ENCODE peak calls at places on chromosome 2, in eight cellular contexts. B, M, V, C, E, Z, Y and H are unnamed samples.
A peak's percentile ranks its signal among the peaks of the same experiment; 100 is the strongest.

GRCh38 chr2:207512356-207512755 is 17.4 kb upstream of the CREB1 start:
- DNase-seq in Y (no peak), Z (no peak), E (no peak), C (no peak), M (no peak), V (no peak), B (no peak), H (no peak)

GRCh38 chr2:240778426-240778825 is 41.6 kb downstream of the KIF1A start:
- DNase-seq in Z (peak; percentile 8), C (no peak), V (peak; percentile 53), B (no peak), Y (no peak), M (no peak), E (no peak), H (no peak)

GRCh38 chr2:120764434-120764833 is 28.8 kb downstream of the GLI2 start:
- DNase-seq in Z (no peak), E (peak; percentile 36), B (no peak), Y (no peak), C (no peak), M (no peak), V (no peak), H (no peak)

GRCh38 chr2:41313082-41313481 is 734.7 kb upstream of the PKDCC start:
- DNase-seq in V (no peak), C (no peak), Z (no peak), E (no peak), M (no peak), Y (no peak), B (no peak), H (no peak)

GRCh38 chr2:9552491-9553178 is 3.0 kb downstream of the ADAM17 start:
- DNase-seq in Z (no peak), E (no peak), V (no peak), M (no peak), C (no peak), Y (no peak), B (no peak), H (no peak)

GRCh38 chr2:4604767-4605166 is 901.4 kb downstream of the DCDC2C start:
- DNase-seq in V (no peak), Z (no peak), M (peak; percentile 2), B (no peak), C (no peak), Y (no peak), E (peak; percentile 65), H (no peak)

GRCh38 chr2:199315299-199316179 is 142.2 kb downstream of the SATB2 start:
- DNase-seq in B (peak; percentile 48), Y (no peak), C (no peak), E (peak; percentile 78), V (no peak), Z (no peak), M (peak; percentile 72), H (no peak)

GRCh38 chr2:109689973-109690372 is 75.8 kb downstream of the SOWAHC start:
- DNase-seq in B (no peak), C (no peak), E (no peak), V (no peak), Z (no peak), M (no peak), Y (no peak), H (no peak)

GRCh38 chr2:145230546-145230945 is 710.6 kb upstream of the ZEB2 start:
- DNase-seq in V (no peak), M (no peak), B (no peak), Z (no peak), C (no peak), E (no peak), Y (no peak), H (no peak)

GRCh38 chr2:110807520-110807919 is 75.1 kb downstream of the ACOXL start:
- DNase-seq in E (no peak), Y (no peak), Z (no peak), V (no peak), B (no peak), C (no peak), M (no peak), H (no peak)

GRCh38 chr2:96065381-96065930 is 30.7 kb upstream of the GPAT2 start:
- DNase-seq in C (no peak), M (no peak), E (no peak), V (peak; percentile 80), Z (no peak), Y (no peak), B (no peak), H (no peak)

GRCh38 chr2:8544168-8544785 is 137.6 kb upstream of the ID2 start:
- DNase-seq in V (peak; percentile 35), E (no peak), M (no peak), C (no peak), Z (no peak), B (no peak), Y (no peak), H (no peak)

GRCh38 chr2:142128105-142128504 is 2.7 kb downstream of the LRP1B start:
- DNase-seq in Z (no peak), V (no peak), Y (no peak), M (no peak), E (no peak), B (no peak), C (no peak), H (no peak)

GRCh38 chr2:142127248-142127647 is 3.6 kb downstream of the LRP1B start:
- DNase-seq in B (no peak), Z (no peak), Y (no peak), E (no peak), C (no peak), V (no peak), M (no peak), H (no peak)

GRCh38 chr2:142124706-142125105 is 6.1 kb downstream of the LRP1B start:
- DNase-seq in B (no peak), Y (no peak), M (no peak), E (no peak), V (no peak), Z (no peak), C (no peak), H (no peak)

GRCh38 chr2:142131016-142131714 is at the start of gene LRP1B:
- DNase-seq in Y (peak; percentile 61), B (peak; percentile 30), M (peak; percentile 57), Z (peak; percentile 12), E (peak; percentile 82), C (no peak), V (peak; percentile 33), H (peak; percentile 21)

GRCh38 chr2:142130111-142131015 is 453 bp downstream of the LRP1B start:
- DNase-seq in Y (peak; percentile 78), E (peak; percentile 89), V (peak; percentile 75), C (peak; percentile 21), M (peak; percentile 88), Z (peak; percentile 58), B (peak; percentile 30), H (peak; percentile 47)
- H3K4me3 ChIP-seq in Y (peak overlapping the region; percentile 16), E (peak overlapping the region; percentile 86), V (peak overlapping the region; percentile 32), C (peak overlapping the region; percentile 39), M (peak overlapping the region; percentile 75), Z (peak overlapping the region; percentile 59), B (peak overlapping the region; percentile 60), H (no peak overlapping the region)

DNA sequence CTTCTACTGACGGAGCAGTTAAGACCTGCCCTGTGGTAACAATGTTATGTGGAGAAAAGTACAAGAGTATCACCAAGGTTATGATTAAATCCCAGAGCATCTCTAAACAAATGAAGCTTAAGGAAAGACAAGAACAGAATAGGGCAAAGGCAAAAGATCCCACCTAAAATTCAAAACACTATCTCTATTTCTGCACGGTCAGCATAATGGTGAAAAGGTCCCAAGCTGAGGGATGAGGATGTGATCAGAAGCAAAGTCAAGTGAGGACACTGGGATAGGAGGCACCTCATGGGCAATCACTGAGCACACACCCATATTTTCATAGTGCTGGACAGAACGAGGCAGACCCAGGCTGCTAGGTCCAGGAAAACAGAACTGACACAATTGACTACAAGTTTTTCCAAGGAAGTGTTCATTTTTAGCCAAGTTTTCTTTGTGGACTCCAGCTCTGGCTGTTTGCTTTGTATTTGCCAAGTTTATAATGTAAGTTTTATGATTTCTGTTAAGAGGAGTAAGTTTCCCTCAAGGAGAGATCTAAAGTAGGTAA is 77.8 kb downstream of the NCKAP5 start:
- DNase-seq in V (no peak), Y (no peak), E (no peak), M (no peak), Z (no peak), B (no peak), C (no peak), H (no peak)
- H3K4me1 ChIP-seq in V (no peaks in the 10 kb centered on the region), Y (no peaks in the 10 kb centered on the region), E (no peaks in the 10 kb centered on the region), M (no peaks in the 10 kb centered on the region), Z (no peaks in the 10 kb centered on the region), B (no peaks in the 10 kb centered on the region), C (no peaks in the 10 kb centered on the region), H (peaks cover 7% of the 10 kb centered on the region)

GRCh38 chr2:148653437-148653836 is 8.9 kb downstream of the EPC2 start:
- DNase-seq in B (no peak), C (no peak), M (no peak), E (no peak), V (no peak), Y (no peak), Z (no peak), H (no peak)

GRCh38 chr2:148654414-148654813 is 9.9 kb downstream of the EPC2 start:
- DNase-seq in V (no peak), M (no peak), B (no peak), Y (peak; percentile 68), Z (no peak), E (no peak), C (no peak), H (no peak)

GRCh38 chr2:148660999-148661398 is 16.4 kb downstream of the EPC2 start:
- DNase-seq in Y (no peak), M (no peak), B (no peak), Z (no peak), V (no peak), E (no peak), C (no peak), H (no peak)

GRCh38 chr2:148658807-148659722 is 14.5 kb downstream of the EPC2 start:
- DNase-seq in V (no peak), Z (no peak), B (no peak), Y (no peak), E (no peak), M (no peak), C (no peak), H (no peak)

GRCh38 chr2:148656516-148656915 is 12.0 kb downstream of the EPC2 start:
- DNase-seq in M (no peak), C (no peak), E (no peak), Z (no peak), V (no peak), Y (no peak), B (no peak), H (no peak)
- H3K36me3 ChIP-seq in M (no peaks in the 10 kb centered on the region), C (no peaks in the 10 kb centered on the region), E (no peaks in the 10 kb centered on the region), Z (no peaks in the 10 kb centered on the region), V (no peaks in the 10 kb centered on the region), Y (no peaks in the 10 kb centered on the region), B (no peaks in the 10 kb centered on the region), H (no peaks in the 10 kb centered on the region)

GRCh38 chr2:237774811-237775553 is 23.6 kb upstream of the RBM44 start:
- DNase-seq in B (peak; percentile 46), E (peak; percentile 90), V (no peak), C (no peak), Y (peak; percentile 74), M (peak; percentile 83), Z (peak; percentile 49), H (no peak)

GRCh38 chr2:237773826-237774225 is 24.8 kb upstream of the RBM44 start:
- DNase-seq in V (no peak), Z (no peak), C (no peak), E (no peak), Y (no peak), M (no peak), B (no peak), H (no peak)

DNA sequence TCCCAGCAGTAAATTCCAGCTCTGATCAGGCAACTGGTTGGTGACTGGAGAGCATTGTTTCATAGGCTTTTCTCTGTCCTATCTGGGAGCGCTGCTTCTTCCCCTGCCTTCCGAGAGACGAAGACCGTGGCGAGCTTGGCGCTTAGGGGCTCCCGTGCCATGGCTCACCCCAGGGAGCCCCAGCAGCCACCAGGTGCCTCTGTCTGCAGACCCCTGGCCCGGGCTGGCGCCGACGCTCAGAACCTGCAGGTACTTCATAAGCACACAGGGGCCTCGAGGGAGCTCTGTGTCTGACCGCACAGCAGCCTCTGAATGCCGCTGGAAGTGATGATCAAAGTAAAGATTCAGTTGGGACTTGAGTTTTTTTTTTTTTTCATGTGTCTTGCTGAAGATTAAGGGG is 19.1 kb upstream of the RBM44 start:
- DNase-seq in B (no peak), Y (no peak), C (no peak), Z (no peak), M (no peak), V (peak; percentile 61), E (no peak), H (no peak)
- H3K4me3 ChIP-seq in B (no peak overlapping the region), Y (no peak overlapping the region), C (no peak overlapping the region), Z (no peak overlapping the region), M (no peak overlapping the region), V (no peak overlapping the region), E (no peak overlapping the region), H (no peak overlapping the region)